ENCODE peak calls at places on chromosome 11, in seven cellular contexts. V is Peyer's patch; R is left ventricle myocardium inferior; U is CD8-positive, alpha-beta T cell; I is heart left ventricle; F is tibial nerve; S is RWPE1. N is an unnamed sample.

GRCh38 chr11:121352301-121352891 is 59.8 kb downstream of the SC5D start:
- DNase-seq in V (no peak), R (no peak), U (no peak), I (no peak), F (no peak), S (no peak), N (no peak)

GRCh38 chr11:113974741-113975470 is at the start of gene HTR3A:
- DNase-seq in V (no peak), R (peak), U (no peak), I (peak), F (no peak), S (peak), N (no peak)

GRCh38 chr11:109547356-109548027 is 125.5 kb downstream of the C11orf87 start:
- DNase-seq in V (no peak), R (no peak), U (no peak), I (no peak), F (no peak), S (peak), N (no peak)

GRCh38 chr11:12761029-12761428 is 86.8 kb downstream of the TEAD1 start:
- DNase-seq in V (no peak), R (no peak), U (no peak), I (no peak), F (no peak), S (peak), N (no peak)

GRCh38 chr11:66388746-66389386 is 17.3 kb upstream of the SLC29A2 start:
- DNase-seq in V (peak), R (peak), U (peak), I (no peak), F (peak), S (peak), N (no peak)

GRCh38 chr11:46682773-46683752 is 17.4 kb downstream of the ARHGAP1 start:
- DNase-seq in V (no peak), R (no peak), U (no peak), I (no peak), F (no peak), S (no peak), N (no peak)

GRCh38 chr11:113147249-113147648 is 167.1 kb upstream of the TTC12 start:
- DNase-seq in V (no peak), R (no peak), U (no peak), I (no peak), F (no peak), S (no peak), N (no peak)

GRCh38 chr11:33474866-33475265 is 217.7 kb downstream of the HIPK3 start:
- DNase-seq in V (no peak), R (no peak), U (no peak), I (no peak), F (no peak), S (no peak), N (no peak)

GRCh38 chr11:119776031-119776636 is 47.1 kb upstream of the NECTIN1 start:
- DNase-seq in V (no peak), R (no peak), U (no peak), I (no peak), F (no peak), S (no peak), N (no peak)

GRCh38 chr11:118622376-118623290 is 15.2 kb downstream of the PHLDB1 start:
- DNase-seq in V (no peak), R (peak), U (no peak), I (peak), F (no peak), S (peak), N (no peak)

GRCh38 chr11:20388096-20389055 is 860 bp downstream of the PRMT3 start:
- DNase-seq in V (no peak), R (no peak), U (no peak), I (no peak), F (no peak), S (peak), N (no peak)

GRCh38 chr11:44575288-44575672 is 9.8 kb downstream of the CD82 start:
- DNase-seq in V (no peak), R (no peak), U (no peak), I (no peak), F (no peak), S (peak), N (no peak)

GRCh38 chr11:23730307-23730998 is 766.4 kb upstream of the LUZP2 start:
- DNase-seq in V (no peak), R (no peak), U (no peak), I (no peak), F (no peak), S (no peak), N (no peak)

GRCh38 chr11:134389464-134390180 is 22.4 kb downstream of the B3GAT1 start:
- DNase-seq in V (no peak), R (no peak), U (no peak), I (no peak), F (no peak), S (no peak), N (no peak)

GRCh38 chr11:124865902-124866851 is 945 bp downstream of the ROBO3 start:
- DNase-seq in V (no peak), R (no peak), U (peak), I (no peak), F (no peak), S (peak), N (peak)

GRCh38 chr11:49424136-49424535 is 215.7 kb upstream of the FOLH1 start:
- DNase-seq in V (no peak), R (no peak), U (no peak), I (no peak), F (no peak), S (no peak), N (no peak)

GRCh38 chr11:96486890-96487633 is 97.2 kb downstream of the JRKL start:
- DNase-seq in V (no peak), R (no peak), U (no peak), I (no peak), F (no peak), S (no peak), N (no peak)

GRCh38 chr11:32779131-32779530 is 15.3 kb downstream of the CCDC73 start:
- DNase-seq in V (no peak), R (no peak), U (no peak), I (no peak), F (no peak), S (no peak), N (no peak)

GRCh38 chr11:74367881-74368280 is 30.4 kb downstream of the PGM2L1 start:
- DNase-seq in V (no peak), R (no peak), U (no peak), I (no peak), F (no peak), S (no peak), N (no peak)

GRCh38 chr11:61162092-61162935 is 1.1 kb upstream of the VPS37C start:
- DNase-seq in V (no peak), R (no peak), U (no peak), I (no peak), F (no peak), S (peak), N (no peak)

GRCh38 chr11:123173040-123173855 is 21.8 kb downstream of the CLMP start:
- DNase-seq in V (no peak), R (no peak), U (no peak), I (no peak), F (no peak), S (peak), N (no peak)

GRCh38 chr11:132648841-132649240 is 883.5 kb downstream of the OPCML start:
- DNase-seq in V (no peak), R (no peak), U (no peak), I (no peak), F (no peak), S (no peak), N (no peak)

GRCh38 chr11:69144719-69145365 is 10.9 kb upstream of the SMIM38 start:
- DNase-seq in V (no peak), R (no peak), U (no peak), I (no peak), F (no peak), S (no peak), N (no peak)

GRCh38 chr11:27381238-27381666 is 18.2 kb upstream of the CCDC34 start:
- DNase-seq in V (no peak), R (no peak), U (no peak), I (no peak), F (no peak), S (no peak), N (no peak)

DNA sequence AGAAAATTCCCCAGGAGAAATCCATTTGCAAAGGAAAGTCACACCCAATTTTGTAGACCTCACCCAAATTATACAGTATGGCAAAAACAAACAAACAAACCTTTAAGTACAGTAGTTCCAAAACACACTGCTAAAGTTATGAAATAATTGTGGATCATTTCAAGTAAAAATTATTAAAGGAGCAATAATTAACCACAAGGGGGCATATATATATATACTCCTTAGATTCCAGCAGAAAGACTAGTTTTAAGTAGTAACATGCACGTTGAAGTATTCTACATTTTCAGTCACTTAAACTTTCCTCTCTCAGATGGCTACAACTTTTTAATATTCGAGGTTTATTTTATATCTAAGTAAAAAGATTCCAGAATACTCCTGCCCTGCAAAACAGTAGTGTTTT is 26.8 kb downstream of the RNF141 start:
- DNase-seq in V (no peak), R (no peak), U (no peak), I (no peak), F (no peak), S (no peak), N (no peak)
- TF ChIP-seq CTCF in V (peak), R (peak), U (no peak), I (peak), F (no peak), S (peak), N (no peak)

GRCh38 chr11:81159900-81160299 is 1573.8 kb downstream of the FAM181B start:
- DNase-seq in V (no peak), R (no peak), U (no peak), I (no peak), F (no peak), S (no peak), N (no peak)

GRCh38 chr11:81165164-81165563 is 1568.5 kb downstream of the FAM181B start:
- DNase-seq in V (no peak), R (no peak), U (no peak), I (no peak), F (no peak), S (no peak), N (no peak)
- TF ChIP-seq CTCF in V (no peak), R (no peak), U (no peak), I (no peak), F (no peak), S (no peak), N (no peak)

DNA sequence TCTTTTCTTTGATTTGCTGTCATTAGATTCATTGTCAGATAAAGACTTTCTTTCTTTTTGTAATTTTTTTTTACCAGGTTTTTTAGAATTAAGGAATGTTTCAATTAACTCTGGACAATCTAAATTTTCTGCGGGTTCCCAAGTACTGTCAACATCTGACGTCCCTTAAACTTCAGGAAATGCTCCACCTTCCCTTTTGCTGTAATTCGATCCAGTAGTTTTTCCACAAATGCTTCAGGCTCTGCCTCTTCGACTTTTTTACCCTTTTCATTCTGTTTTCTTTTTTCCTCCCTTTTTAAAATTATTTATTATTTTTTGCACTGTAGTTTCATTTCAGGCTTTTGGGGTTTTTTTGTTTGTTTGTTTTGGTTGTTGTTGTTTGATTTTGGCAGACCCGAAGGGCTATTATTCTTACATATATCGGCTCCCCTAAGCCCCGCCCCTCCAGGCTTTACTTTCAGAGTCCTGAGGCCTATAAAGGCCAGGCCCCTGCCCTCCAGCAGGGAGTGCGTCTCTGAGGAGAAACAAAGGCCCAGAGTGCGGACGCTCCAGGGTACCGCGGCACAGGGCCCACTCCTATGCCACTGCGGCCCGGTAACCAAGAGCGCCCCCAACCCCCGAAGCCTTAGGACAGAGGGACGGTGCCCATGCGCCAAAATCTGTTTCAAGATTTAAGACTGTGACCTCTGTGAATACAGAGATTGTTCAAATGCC is 116.4 kb downstream of the TYR start:
- DNase-seq in V (no peak), R (peak), U (no peak), I (no peak), F (no peak), S (no peak), N (no peak)
- TF ChIP-seq CTCF in V (no peak), R (no peak), U (no peak), I (no peak), F (no peak), S (no peak), N (no peak)

GRCh38 chr11:43311791-43312607 is at the start of gene API5:
- DNase-seq in V (peak), R (peak), U (peak), I (peak), F (peak), S (peak), N (peak)
- TF ChIP-seq CTCF in V (peak), R (peak), U (peak), I (peak), F (peak), S (peak), N (no peak)

GRCh38 chr11:563812-564578 is 3.2 kb downstream of the RASSF7 start:
- DNase-seq in V (no peak), R (no peak), U (no peak), I (peak), F (no peak), S (no peak), N (no peak)

GRCh38 chr11:567036-567628 is 6.4 kb downstream of the RASSF7 start:
- DNase-seq in V (no peak), R (no peak), U (no peak), I (peak), F (no peak), S (no peak), N (no peak)

GRCh38 chr11:568306-569259 is 7.7 kb upstream of the PHRF1 start:
- DNase-seq in V (peak), R (peak), U (peak), I (peak), F (peak), S (peak), N (peak)

GRCh38 chr11:567629-568258 is 7.0 kb downstream of the RASSF7 start:
- DNase-seq in V (no peak), R (no peak), U (no peak), I (peak), F (no peak), S (no peak), N (no peak)

DNA sequence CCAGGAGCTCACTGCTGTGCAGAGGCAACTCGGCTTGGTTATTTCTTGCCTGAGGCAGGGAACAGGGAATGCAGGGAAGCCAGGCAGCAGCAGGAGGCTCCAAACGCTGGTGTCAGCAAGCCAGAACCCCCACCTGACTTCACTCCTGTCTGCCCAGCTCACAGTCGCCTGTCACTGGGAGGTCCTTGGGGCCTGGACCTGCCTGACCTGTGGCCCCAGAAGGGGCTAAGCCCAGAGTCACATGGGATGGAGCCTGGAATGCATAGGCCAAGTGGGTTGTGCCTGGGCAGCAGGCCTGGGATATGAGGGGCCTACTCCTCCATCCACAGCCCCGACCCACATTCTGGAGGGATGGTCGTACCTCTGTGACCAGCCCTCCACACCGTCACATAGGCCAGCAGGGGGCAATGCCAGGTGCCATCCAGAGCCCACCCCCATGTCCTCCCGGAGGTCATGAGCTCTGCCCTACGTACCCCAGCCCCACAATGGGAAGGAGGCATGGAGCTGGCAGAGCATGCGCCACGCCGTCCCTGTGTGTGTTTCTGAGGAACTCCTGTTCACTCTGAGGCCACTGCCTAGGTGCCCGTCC is 5.2 kb downstream of the RASSF7 start:
- DNase-seq in V (no peak), R (no peak), U (no peak), I (no peak), F (no peak), S (no peak), N (no peak)
- TF ChIP-seq CTCF in V (no peak), R (no peak), U (no peak), I (no peak), F (no peak), S (no peak), N (no peak)

N was measured in activated B cell treated with CpG ODN at 0.5 μM for 24 hours.